ENCODE peak calls at places on chromosomes 11 and 22, in five cellular contexts. B is choroid plexus epithelial cell; D is GM23248; G is effector memory CD4-positive, alpha-beta T cell; U is neural progenitor cell. W is an unnamed sample.

GRCh38 chr11:78802058-78802633 is 227.5 kb upstream of the NARS2 start:
- DNase-seq in G (no peak), U (peak), B (peak), D (peak), W (no peak)

GRCh38 chr11:95922099-95922498 is 1.8 kb downstream of the MTMR2 start:
- DNase-seq in B (no peak), G (no peak), U (no peak), D (no peak), W (no peak)

GRCh38 chr11:78100276-78101040 is 20.8 kb upstream of the NDUFC2 start:
- DNase-seq in B (no peak), D (no peak), U (no peak), G (no peak), W (no peak)

GRCh38 chr11:65637794-65638317 is at the start of gene SIPA1:
- DNase-seq in B (peak), U (peak), D (peak), G (peak), W (peak)

GRCh38 chr11:65625628-65626342 is 10.2 kb downstream of the PCNX3 start:
- DNase-seq in G (peak), D (peak), U (peak), B (peak), W (no peak)

GRCh38 chr11:2531277-2531986 is 86.6 kb downstream of the KCNQ1 start:
- DNase-seq in G (peak), B (peak), U (peak), D (peak), W (no peak)

GRCh38 chr11:134436781-134437180 is 24.7 kb upstream of the B3GAT1 start:
- DNase-seq in G (no peak), U (no peak), D (no peak), B (no peak), W (no peak)

GRCh38 chr11:26551186-26551801 is 20.8 kb downstream of the MUC15 start:
- DNase-seq in G (no peak), D (peak), B (peak), U (no peak), W (no peak)

GRCh38 chr11:57598831-57599155 is 1.3 kb downstream of the SERPING1 start:
- DNase-seq in U (no peak), B (peak), D (peak), G (no peak), W (no peak)

GRCh38 chr22:18033204-18033998 is 9.0 kb upstream of the MICAL3 start:
- DNase-seq in B (peak), U (no peak), D (peak), G (no peak), W (no peak)

GRCh38 chr11:112588252-112588668 is 327.6 kb upstream of the PLET1 start:
- DNase-seq in G (no peak), D (peak), B (peak), U (peak), W (peak)

GRCh38 chr11:81359476-81359875 is 1374.2 kb downstream of the FAM181B start:
- DNase-seq in U (no peak), D (no peak), G (no peak), B (no peak), W (no peak)

GRCh38 chr22:33350961-33351360 is 292.8 kb upstream of the SYN3 start:
- DNase-seq in B (no peak), U (no peak), G (no peak), D (no peak), W (no peak)

GRCh38 chr11:79062814-79063762 is 377.7 kb downstream of the TENM4 start:
- DNase-seq in U (peak), G (no peak), D (peak), B (peak), W (no peak)

GRCh38 chr11:71502026-71502425 is 25.0 kb upstream of the KRTAP5-7 start:
- DNase-seq in U (no peak), B (no peak), D (no peak), G (no peak), W (no peak)

GRCh38 chr11:119196833-119197483 is 9.2 kb upstream of the CBL start:
- DNase-seq in U (peak), D (peak), B (peak), G (peak), W (peak)

GRCh38 chr11:71197096-71197495 is 55.3 kb downstream of the SHANK2 start:
- DNase-seq in B (no peak), D (no peak), G (no peak), U (no peak), W (no peak)

GRCh38 chr11:116648229-116649174 is 124.3 kb downstream of the BUD13 start:
- DNase-seq in B (no peak), D (no peak), U (no peak), G (no peak), W (no peak)

GRCh38 chr22:50531546-50532352 is 1.9 kb upstream of the TYMP start:
- DNase-seq in U (peak), B (peak), G (peak), D (peak), W (no peak)

GRCh38 chr22:19943665-19944026 is 2.0 kb upstream of the TXNRD2 start:
- DNase-seq in U (no peak), B (peak), G (no peak), D (peak), W (no peak)

GRCh38 chr11:74004694-74005615 is 3.9 kb downstream of the UCP3 start:
- DNase-seq in B (no peak), G (peak), U (no peak), D (no peak), W (no peak)

GRCh38 chr22:29716814-29717213 is 3.0 kb upstream of the CABP7 start:
- DNase-seq in D (peak), B (peak), U (peak), G (no peak), W (peak)

GRCh38 chr11:5831196-5831829 is 10.4 kb downstream of the OR52E6 start:
- DNase-seq in G (no peak), D (no peak), U (peak), B (no peak), W (no peak)

GRCh38 chr11:110000045-110000502 is 93.1 kb upstream of the ZC3H12C start:
- DNase-seq in U (no peak), B (peak), G (no peak), D (peak), W (peak)

GRCh38 chr11:117824571-117825537 is at the start of gene FXYD2:
- DNase-seq in U (no peak), D (no peak), G (no peak), B (no peak), W (no peak)
- H3K4me3 ChIP-seq in U (no peak), D (no peak), G (no peak), B (no peak), W (no peak)

DNA sequence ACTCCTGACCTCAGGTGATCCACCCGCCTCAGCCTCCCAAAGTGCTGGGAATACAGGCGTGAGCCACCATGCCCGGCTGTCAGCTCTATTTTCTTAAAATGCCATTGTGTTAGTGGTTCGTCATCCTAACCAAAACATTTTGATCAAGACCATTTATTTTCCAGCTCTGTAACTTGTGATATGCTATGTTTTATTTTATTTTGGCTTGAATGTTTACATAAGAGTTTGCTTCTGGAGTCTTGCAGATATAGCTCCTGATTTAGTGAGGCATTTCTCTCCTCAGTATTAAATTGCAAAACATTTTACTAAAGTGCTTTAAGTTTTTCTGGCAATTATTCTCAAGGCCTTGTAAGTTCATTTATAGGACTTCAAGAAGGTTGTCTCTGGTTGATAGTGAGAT is 4.4 kb downstream of the EP300 start:
- DNase-seq in B (peak), D (no peak), G (no peak), U (no peak), W (no peak)
- H3K4me3 ChIP-seq in B (no peak), D (no peak), G (no peak), U (no peak), W (no peak)

DNA sequence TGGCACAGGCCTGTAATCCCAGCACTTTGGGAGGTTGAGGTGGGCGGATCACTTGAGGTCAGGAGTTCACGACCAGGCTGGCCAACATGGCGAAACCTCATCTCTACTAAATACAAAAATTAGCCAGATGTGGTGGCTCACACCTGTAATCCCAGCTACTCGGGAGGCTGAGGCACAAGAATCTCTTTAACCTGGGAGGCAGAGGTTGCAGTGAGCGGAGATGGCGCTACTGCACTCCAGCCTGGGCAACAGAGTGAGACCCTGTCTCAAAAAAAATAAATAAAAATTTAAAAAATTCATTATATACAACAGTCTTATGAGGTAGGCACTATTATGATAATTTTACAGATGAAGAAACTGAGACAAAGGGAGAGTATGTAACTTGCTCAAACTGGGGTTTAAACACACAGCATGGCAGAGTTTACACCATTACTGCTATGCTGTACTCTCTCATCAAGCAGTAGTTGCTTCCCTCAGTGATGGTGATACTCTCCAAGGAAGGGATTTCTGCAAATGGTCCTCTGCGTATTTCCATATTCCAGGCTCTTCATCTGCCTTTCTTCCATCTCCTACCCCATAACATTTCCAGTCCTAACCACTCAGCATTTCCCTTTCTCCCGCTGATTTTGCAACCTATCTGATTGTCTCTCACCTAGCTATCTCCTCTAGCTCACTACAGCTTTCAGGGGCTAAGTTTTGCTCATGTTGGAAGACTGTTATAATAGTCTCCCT is 95.3 kb downstream of the CCDC83 start:
- DNase-seq in U (no peak), G (no peak), B (no peak), D (no peak), W (no peak)
- H3K4me3 ChIP-seq in U (no peak), G (no peak), B (no peak), D (no peak), W (no peak)

GRCh38 chr22:42961815-42962214 is 53.1 kb downstream of the PACSIN2 start:
- DNase-seq in B (no peak), D (peak), G (no peak), U (no peak), W (no peak)

GRCh38 chr22:42957958-42958357 is 57.0 kb downstream of the PACSIN2 start:
- DNase-seq in U (no peak), D (no peak), G (no peak), B (no peak), W (no peak)

GRCh38 chr22:42958937-42959336 is 56.0 kb downstream of the PACSIN2 start:
- DNase-seq in G (no peak), U (no peak), B (no peak), D (no peak), W (no peak)

GRCh38 chr22:42959472-42960145 is 55.3 kb downstream of the PACSIN2 start:
- DNase-seq in G (no peak), B (peak), U (no peak), D (peak), W (no peak)

DNA sequence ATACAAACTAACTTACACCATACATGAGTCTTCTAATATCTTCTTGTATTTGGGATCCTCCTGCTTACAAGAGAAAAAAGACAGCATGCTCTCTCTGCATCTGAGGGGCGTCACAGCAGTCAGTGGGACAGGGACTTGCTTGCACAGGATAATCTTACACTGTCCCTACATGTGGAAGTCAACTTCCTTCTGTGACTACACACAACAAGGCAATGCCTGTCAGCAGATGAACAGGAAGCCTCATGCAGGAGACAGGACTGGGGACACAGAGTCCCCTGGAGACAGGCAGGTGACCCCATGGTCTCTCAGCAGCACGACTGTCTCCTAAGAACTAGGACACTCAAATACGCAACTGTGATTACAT is 54.8 kb downstream of the PACSIN2 start:
- DNase-seq in U (no peak), D (no peak), G (no peak), B (no peak), W (no peak)
- H3K4me3 ChIP-seq in U (no peak), D (no peak), G (no peak), B (no peak), W (no peak)

GRCh38 chr11:105610796-105611361 is 1.0 kb downstream of the GRIA4 start:
- DNase-seq in G (no peak), U (peak), D (no peak), B (no peak), W (no peak)
- H3K4me3 ChIP-seq in G (peak), U (peak), D (peak), B (peak), W (peak)

GRCh38 chr22:27719535-27720227 is 81.9 kb downstream of the MN1 start:
- DNase-seq in D (peak), B (peak), G (no peak), U (no peak), W (no peak)

GRCh38 chr22:27719033-27719341 is 82.6 kb downstream of the MN1 start:
- DNase-seq in D (no peak), G (no peak), B (no peak), U (no peak), W (no peak)

GRCh38 chr22:27717094-27717493 is 84.5 kb downstream of the MN1 start:
- DNase-seq in B (no peak), U (no peak), D (no peak), G (no peak), W (no peak)

GRCh38 chr22:27716074-27716473 is 85.5 kb downstream of the MN1 start:
- DNase-seq in D (no peak), G (no peak), B (no peak), U (no peak), W (no peak)

GRCh38 chr22:27718186-27719032 is 83.1 kb downstream of the MN1 start:
- DNase-seq in U (no peak), B (peak), G (no peak), D (peak), W (peak)
- H3K4me3 ChIP-seq in U (no peak), B (peak), G (no peak), D (peak), W (no peak)

GRCh38 chr11:45208135-45208534 is 61.7 kb downstream of the PRDM11 start:
- DNase-seq in U (no peak), D (no peak), G (no peak), B (no peak), W (no peak)

GRCh38 chr11:45210846-45211245 is 64.4 kb downstream of the PRDM11 start:
- DNase-seq in U (no peak), D (no peak), G (no peak), B (no peak), W (no peak)

GRCh38 chr11:45209480-45209879 is 63.0 kb downstream of the PRDM11 start:
- DNase-seq in B (no peak), D (no peak), G (no peak), U (no peak), W (no peak)

GRCh38 chr11:45209904-45210699 is 63.7 kb downstream of the PRDM11 start:
- DNase-seq in B (peak), U (peak), D (peak), G (no peak), W (peak)

DNA sequence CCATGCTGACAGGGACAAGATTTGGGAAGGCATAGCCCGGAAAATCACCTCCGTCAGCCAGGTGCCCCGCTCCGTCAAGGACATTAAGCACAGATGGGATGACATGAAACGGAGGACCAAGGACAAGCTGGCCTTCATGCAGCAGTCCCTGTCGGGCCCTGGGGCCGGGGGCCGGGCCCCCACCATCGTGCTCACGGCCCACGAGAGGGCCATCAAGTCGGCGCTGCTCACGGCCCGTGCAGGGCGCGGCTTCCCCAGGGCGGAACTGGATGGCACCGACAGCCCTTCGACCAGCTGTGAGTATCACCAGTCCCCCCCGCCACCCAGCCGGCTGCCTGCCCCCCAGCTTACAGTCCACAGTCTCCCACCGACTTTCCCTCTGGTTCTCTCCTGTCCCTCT is 62.6 kb downstream of the PRDM11 start:
- DNase-seq in D (no peak), B (no peak), G (no peak), U (no peak), W (no peak)
- H3K4me3 ChIP-seq in D (no peak), B (no peak), G (no peak), U (no peak), W (no peak)

W was measured in astrocyte of the cerebellum.